ENCODE peak calls at places on chromosomes 12 and 14, in four cellular contexts. A, C, P and M are unnamed samples.
A peak's percentile ranks its signal among the peaks of the same experiment; 100 is the strongest.

GRCh38 chr12:122681814-122682213 is 21.3 kb downstream of the HCAR2 start:
- DNase-seq in A (peak; percentile 16), C (no peak), P (no peak), M (no peak)

GRCh38 chr12:24374452-24374851 is 425.0 kb upstream of the SOX5 start:
- DNase-seq in A (no peak), C (no peak), P (no peak), M (no peak)

GRCh38 chr14:89792489-89793366 is 161.8 kb downstream of the EFCAB11 start:
- DNase-seq in A (peak; percentile 81), C (no peak), P (no peak), M (no peak)

GRCh38 chr14:86321151-86321550 is 791.2 kb downstream of the FLRT2 start:
- DNase-seq in A (peak; percentile 49), C (no peak), P (no peak), M (no peak)

GRCh38 chr12:101743724-101744472 is 4.6 kb upstream of the SYCP3 start:
- DNase-seq in A (no peak), C (no peak), P (no peak), M (no peak)

GRCh38 chr14:60357551-60357930 is 108.5 kb downstream of the PPM1A start:
- DNase-seq in A (no peak), C (no peak), P (peak; percentile 11), M (no peak)

GRCh38 chr12:53843545-53843944 is 91.8 kb upstream of the CISTR start:
- DNase-seq in A (no peak), C (no peak), P (no peak), M (no peak)

GRCh38 chr14:67265131-67265530 is 23.9 kb downstream of the PALS1 start:
- DNase-seq in A (peak; percentile 49), C (no peak), P (no peak), M (no peak)

GRCh38 chr12:117629454-117629853 is 268.0 kb upstream of the NOS1 start:
- DNase-seq in A (no peak), C (no peak), P (no peak), M (no peak)

GRCh38 chr12:39990122-39991101 is 115.5 kb downstream of the SLC2A13 start:
- DNase-seq in A (peak; percentile 32), C (peak; percentile 10), P (peak; percentile 45), M (peak; percentile 53)

GRCh38 chr14:51138353-51139103 is 43.6 kb upstream of the TRIM9 start:
- DNase-seq in A (no peak), C (no peak), P (no peak), M (no peak)

GRCh38 chr12:4268549-4269181 is 4.9 kb upstream of the CCND2 start:
- DNase-seq in A (no peak), C (no peak), P (no peak), M (no peak)

GRCh38 chr12:87266305-87266704 is 762.9 kb downstream of the C12orf50 start:
- DNase-seq in A (no peak), C (no peak), P (peak; percentile 27), M (no peak)
- H4K5ac ChIP-seq in A (no peak overlapping the region), C (no peak overlapping the region), P (no peak overlapping the region), M (no peak overlapping the region)

GRCh38 chr12:32298917-32299316 is 100.4 kb upstream of the FGD4 start:
- DNase-seq in A (no peak), C (no peak), P (no peak), M (no peak)

GRCh38 chr12:32292175-32292574 is 107.2 kb upstream of the FGD4 start:
- DNase-seq in A (no peak), C (no peak), P (no peak), M (no peak)

GRCh38 chr12:32290411-32290810 is 108.9 kb upstream of the FGD4 start:
- DNase-seq in A (peak; percentile 56), C (no peak), P (peak; percentile 83), M (no peak)

GRCh38 chr12:32296541-32296940 is 102.8 kb upstream of the FGD4 start:
- DNase-seq in A (no peak), C (no peak), P (no peak), M (no peak)

GRCh38 chr12:32293808-32294419 is 105.4 kb upstream of the FGD4 start:
- DNase-seq in A (no peak), C (no peak), P (no peak), M (no peak)
- H4K5ac ChIP-seq in A (no peak overlapping the region), C (no peak overlapping the region), P (no peak overlapping the region), M (no peak overlapping the region)

GRCh38 chr14:40574780-40575179 is 1031.9 kb upstream of the LRFN5 start:
- DNase-seq in A (no peak), C (no peak), P (peak; percentile 58), M (no peak)
- H4K5ac ChIP-seq in A (no peak overlapping the region), C (no peak overlapping the region), P (no peak overlapping the region), M (no peak overlapping the region)

GRCh38 chr12:71155228-71155627 is 2.6 kb downstream of the TSPAN8 start:
- DNase-seq in A (no peak), C (no peak), P (no peak), M (no peak)
- H4K5ac ChIP-seq in A (no peak overlapping the region), C (no peak overlapping the region), P (no peak overlapping the region), M (no peak overlapping the region)

GRCh38 chr12:48923117-48923516 is 2.2 kb downstream of the FKBP11 start:
- DNase-seq in A (no peak), C (no peak), P (no peak), M (no peak)
- H4K5ac ChIP-seq in A (no peak overlapping the region), C (no peak overlapping the region), P (no peak overlapping the region), M (no peak overlapping the region)

GRCh38 chr14:99234366-99234765 is 37.6 kb downstream of the BCL11B start:
- DNase-seq in A (no peak), C (no peak), P (peak; percentile 72), M (no peak)
- H4K5ac ChIP-seq in A (no peak overlapping the region), C (no peak overlapping the region), P (no peak overlapping the region), M (no peak overlapping the region)

GRCh38 chr12:109160433-109160832 is 44.0 kb downstream of the ACACB start:
- DNase-seq in A (no peak), C (no peak), P (no peak), M (no peak)

GRCh38 chr12:109160873-109161272 is 44.5 kb downstream of the ACACB start:
- DNase-seq in A (no peak), C (no peak), P (no peak), M (no peak)

GRCh38 chr12:109162551-109162950 is 46.2 kb downstream of the ACACB start:
- DNase-seq in A (no peak), C (no peak), P (no peak), M (no peak)

GRCh38 chr12:109165599-109165998 is 49.2 kb downstream of the ACACB start:
- DNase-seq in A (peak; percentile 75), C (no peak), P (no peak), M (no peak)

GRCh38 chr12:109163150-109163549 is 46.8 kb downstream of the ACACB start:
- DNase-seq in A (no peak), C (no peak), P (no peak), M (no peak)
- H4K5ac ChIP-seq in A (no peak overlapping the region), C (no peak overlapping the region), P (no peak overlapping the region), M (no peak overlapping the region)

GRCh38 chr14:32419429-32419828 is 90.3 kb downstream of the AKAP6 start:
- DNase-seq in A (no peak), C (no peak), P (no peak), M (no peak)
- H4K5ac ChIP-seq in A (no peak overlapping the region), C (no peak overlapping the region), P (no peak overlapping the region), M (no peak overlapping the region)

DNA sequence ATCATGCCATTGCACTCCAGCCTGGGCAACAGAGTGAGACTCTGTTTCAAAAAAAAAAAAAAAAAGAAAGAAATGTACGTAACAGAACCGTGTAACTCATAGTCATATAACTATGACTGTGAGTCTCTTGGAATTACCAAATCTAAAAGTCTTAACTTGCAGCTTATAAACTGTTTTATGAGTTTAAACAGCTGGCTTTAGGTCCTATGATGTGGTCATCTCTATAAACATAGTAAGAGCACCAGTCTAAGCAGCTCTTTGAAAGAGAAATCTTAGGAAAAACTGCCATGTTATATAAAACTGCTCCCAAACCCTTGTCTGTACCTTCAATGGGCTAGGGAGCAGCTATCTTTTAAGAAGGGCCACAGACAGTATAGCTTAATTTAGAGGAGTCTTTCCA is 115.5 kb upstream of the AEBP2 start:
- DNase-seq in A (peak; percentile 80), C (no peak), P (no peak), M (no peak)
- H4K5ac ChIP-seq in A (no peak overlapping the region), C (no peak overlapping the region), P (no peak overlapping the region), M (no peak overlapping the region)

DNA sequence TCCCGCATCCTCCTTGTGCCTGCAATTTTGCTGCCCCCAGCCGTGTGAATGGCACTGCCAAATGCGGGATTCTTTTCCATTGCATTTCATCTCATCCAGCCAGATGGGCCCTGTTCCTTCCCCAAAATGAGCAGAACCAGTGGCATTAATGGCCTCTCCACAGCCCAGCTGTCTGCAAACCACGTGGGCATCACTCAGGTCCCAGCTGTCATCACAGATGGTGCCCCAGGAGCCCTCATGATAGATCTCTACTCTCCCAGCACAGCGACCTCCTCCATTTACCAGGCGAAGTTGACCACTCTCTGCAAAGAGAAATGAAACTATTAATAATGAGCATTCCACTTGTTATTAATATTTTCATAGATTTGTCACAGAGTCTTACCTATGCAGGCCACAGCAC is 17.1 kb downstream of the CD163 start:
- DNase-seq in A (no peak), C (no peak), P (no peak), M (no peak)
- H4K5ac ChIP-seq in A (no peak overlapping the region), C (no peak overlapping the region), P (no peak overlapping the region), M (no peak overlapping the region)